ENCODE peak calls at places on chromosomes 3 and 15, in four cellular contexts. V, B, H and R are unnamed samples.

GRCh38 chr3:149437710-149438109 is 36.8 kb upstream of the TM4SF4 start:
- DNase-seq in V (no peak), B (no peak), H (no peak), R (no peak)

GRCh38 chr15:59594493-59594942 is 17.1 kb upstream of the GCNT3 start:
- DNase-seq in V (no peak), B (no peak), H (no peak), R (peak)

GRCh38 chr3:105836533-105836932 is 32.3 kb downstream of the CBLB start:
- DNase-seq in V (no peak), B (peak), H (peak), R (no peak)

GRCh38 chr3:78978037-78978436 is 789.8 kb downstream of the ROBO1 start:
- DNase-seq in V (no peak), B (no peak), H (no peak), R (no peak)

GRCh38 chr3:123201223-123201556 is 553 bp upstream of the SEC22A start:
- DNase-seq in V (no peak), B (no peak), H (no peak), R (no peak)

GRCh38 chr3:149954812-149955211 is 15.9 kb downstream of the PFN2 start:
- DNase-seq in V (no peak), B (no peak), H (no peak), R (no peak)

GRCh38 chr3:114093596-114093995 is 37.1 kb downstream of the QTRT2 start:
- DNase-seq in V (no peak), B (no peak), H (no peak), R (peak)

GRCh38 chr3:136544532-136544931 is 207.6 kb downstream of the STAG1 start:
- DNase-seq in V (no peak), B (no peak), H (no peak), R (no peak)

GRCh38 chr15:83282859-83283812 is 1.3 kb downstream of the BNC1 start:
- DNase-seq in V (no peak), B (no peak), H (no peak), R (no peak)

GRCh38 chr15:83284563-83285283 is at the start of gene BNC1:
- DNase-seq in V (no peak), B (no peak), H (no peak), R (no peak)

GRCh38 chr15:83285284-83285978 is 967 bp upstream of the BNC1 start:
- DNase-seq in V (no peak), B (no peak), H (no peak), R (no peak)

GRCh38 chr15:83283813-83284562 is 476 bp downstream of the BNC1 start:
- DNase-seq in V (no peak), B (no peak), H (no peak), R (no peak)

DNA sequence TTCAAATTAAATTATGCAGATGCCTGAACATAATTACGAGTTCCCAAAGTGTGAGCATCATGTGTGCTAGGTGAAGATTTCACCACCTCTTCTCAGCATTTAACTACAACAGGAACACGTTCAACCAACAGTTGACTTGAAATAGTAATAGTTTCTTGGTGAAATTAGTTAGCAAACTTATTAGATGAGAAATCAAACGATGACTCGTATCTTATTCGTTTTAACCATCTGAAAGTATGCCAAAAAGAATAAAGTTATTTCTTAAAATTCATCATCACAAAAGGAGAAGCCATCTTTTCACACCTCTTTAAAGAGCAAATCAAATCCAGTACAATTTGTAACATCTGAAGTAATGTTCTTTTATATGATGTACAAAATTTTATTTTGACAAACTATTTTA is 2.3 kb downstream of the BNC1 start:
- DNase-seq in V (no peak), B (no peak), H (no peak), R (no peak)
- TF ChIP-seq POLR2AphosphoS5 in V (no peak), B (no peak), H (no peak), R (no peak)

GRCh38 chr15:45855907-45856579 is 221.2 kb downstream of the SQOR start:
- DNase-seq in V (no peak), B (no peak), H (no peak), R (no peak)
- TF ChIP-seq SPI1 in V (no peak), B (no peak), H (no peak), R (no peak)

DNA sequence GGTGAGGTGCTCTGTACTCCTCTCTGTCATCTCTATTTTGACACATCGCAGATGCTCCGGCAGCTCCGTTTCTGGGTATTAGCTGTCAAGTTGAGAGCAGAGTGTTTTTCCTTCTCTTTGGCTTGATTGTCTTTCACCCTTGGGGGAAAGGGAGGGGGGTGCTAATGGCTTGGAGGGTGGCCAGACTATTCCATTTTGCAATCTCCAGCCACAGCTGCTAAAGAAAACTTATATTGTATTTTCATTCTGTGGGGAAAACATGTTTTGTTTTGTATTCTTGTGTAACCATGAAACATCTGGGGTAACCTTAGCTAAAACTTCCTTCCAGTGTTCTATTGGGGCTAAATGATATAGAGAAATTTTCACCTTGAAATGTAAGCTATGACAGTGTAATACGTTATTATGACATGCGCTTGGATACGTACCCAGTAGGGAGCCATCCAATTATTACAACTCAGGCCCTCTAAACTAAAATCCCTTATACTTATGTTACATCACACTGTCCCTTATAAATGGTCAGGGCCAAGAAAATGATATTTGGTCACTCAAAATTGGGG is 14.0 kb upstream of the LARP6 start:
- DNase-seq in V (no peak), B (no peak), H (no peak), R (no peak)
- TF ChIP-seq POLR2AphosphoS5 in V (no peak), B (no peak), H (no peak), R (no peak)

DNA sequence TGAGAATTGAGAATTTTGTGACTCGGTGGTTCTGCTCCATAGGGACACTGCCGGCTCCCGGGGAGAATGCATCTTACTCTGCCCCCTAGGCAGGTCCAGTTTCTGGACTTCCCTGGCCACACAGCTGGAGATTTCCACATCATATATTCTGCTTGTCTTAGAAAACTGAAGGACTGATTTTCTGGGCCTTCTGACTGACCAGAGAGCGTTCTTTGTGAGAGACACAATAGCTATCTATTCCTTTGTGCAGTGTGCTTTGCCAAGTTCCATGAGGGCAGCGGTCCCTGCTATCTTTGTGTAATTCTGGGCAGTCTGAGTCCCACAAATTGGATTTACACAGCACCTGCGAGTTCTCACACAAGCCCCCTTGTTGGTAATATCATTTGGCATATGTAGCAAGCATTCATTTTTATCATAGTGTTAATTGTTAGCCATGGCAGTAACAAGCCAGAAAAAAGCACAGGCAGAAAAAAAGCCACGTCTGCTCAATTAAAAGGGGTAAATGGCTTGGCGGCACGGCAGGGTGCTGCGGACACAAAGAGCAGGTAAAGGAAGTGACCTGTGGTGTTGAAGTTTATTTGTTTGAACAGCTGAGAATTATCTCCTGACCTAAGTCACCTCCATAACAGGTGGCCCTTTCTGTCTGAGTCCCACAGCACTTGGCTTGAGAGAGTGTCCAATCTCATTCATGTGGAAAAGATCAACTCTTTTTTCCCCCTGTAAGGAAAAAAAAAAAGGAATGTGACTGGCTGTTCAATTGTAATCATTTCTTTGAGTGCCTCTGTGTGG is 688.8 kb downstream of the TUSC7 start:
- DNase-seq in V (no peak), B (no peak), H (no peak), R (no peak)
- TF ChIP-seq SPI1 in V (no peak), B (no peak), H (no peak), R (no peak)